ENCODE peak calls at places on chromosomes 7 and 10, in four cellular contexts. One of them, this sample, is unnamed.

GRCh38 chr7:155166108-155166507 is 96.0 kb downstream of the HTR5A start:
- DNase-seq in GM04503: no peak
- DNase-seq in LoVo: no peak
- DNase-seq in RWPE1: no peak
- DNase-seq in this sample: no peak

GRCh38 chr7:43761919-43762318 is 3.4 kb downstream of the BLVRA start:
- DNase-seq in GM04503: no peak
- DNase-seq in LoVo: no peak
- DNase-seq in RWPE1: no peak
- DNase-seq in this sample: no peak

GRCh38 chr10:101780187-101780817 is 2.9 kb downstream of the NPM3 start:
- DNase-seq in GM04503: no peak
- DNase-seq in LoVo: no peak
- DNase-seq in RWPE1: no peak
- DNase-seq in this sample: no peak

GRCh38 chr7:74012842-74013249 is 15.1 kb upstream of the ELN start:
- DNase-seq in GM04503: no peak
- DNase-seq in LoVo: no peak
- DNase-seq in RWPE1: peak
- DNase-seq in this sample: no peak

GRCh38 chr7:92051655-92052054 is 82.6 kb downstream of the CYP51A1 start:
- DNase-seq in GM04503: no peak
- DNase-seq in LoVo: no peak
- DNase-seq in RWPE1: no peak
- DNase-seq in this sample: no peak

GRCh38 chr10:44981172-44982113 is 2.8 kb upstream of the DEPP1 start:
- DNase-seq in GM04503: peak
- DNase-seq in LoVo: peak
- DNase-seq in RWPE1: peak
- DNase-seq in this sample: no peak

GRCh38 chr10:73646598-73647041 is 5.3 kb upstream of the MYOZ1 start:
- DNase-seq in GM04503: no peak
- DNase-seq in LoVo: no peak
- DNase-seq in RWPE1: no peak
- DNase-seq in this sample: no peak

GRCh38 chr7:102085223-102085772 is 201.4 kb upstream of the SH2B2 start:
- DNase-seq in GM04503: no peak
- DNase-seq in LoVo: no peak
- DNase-seq in RWPE1: no peak
- DNase-seq in this sample: peak

GRCh38 chr10:129942936-129943724 is 20.9 kb downstream of the EBF3 start:
- DNase-seq in GM04503: no peak
- DNase-seq in LoVo: no peak
- DNase-seq in RWPE1: no peak
- DNase-seq in this sample: no peak

GRCh38 chr7:29102554-29103151 is 43.7 kb downstream of the CPVL start:
- DNase-seq in GM04503: no peak
- DNase-seq in LoVo: peak
- DNase-seq in RWPE1: no peak
- DNase-seq in this sample: no peak

This sample was measured in type B pancreatic cell.